ENCODE peak calls at places on chromosomes 2 and 18, in nine cellular contexts. C is CD8-positive, alpha-beta T cell; N is H54; K is activated gamma-delta T cell treated with Interleukin-2 at 50 U/mL for 16 hours; S is activated naive CD8-positive, alpha-beta T cell treated with anti-CD3 and anti-CD28 coated beads for 36 hours; A is A172; T is naive B cell; Q is mucosa of gallbladder; G is fibroblast of the conjunctiva. V is an unnamed sample.

GRCh38 chr2:223598994-223599645 is 3.0 kb downstream of the SCG2 start:
- DNase-seq in C (no peak), N (no peak), K (no peak), S (no peak), A (peak), T (no peak), Q (no peak), G (peak), V (no peak)

GRCh38 chr18:26470011-26470637 is 78.2 kb downstream of the KCTD1 start:
- DNase-seq in C (no peak), N (no peak), K (no peak), S (no peak), A (no peak), T (no peak), Q (no peak), G (no peak), V (no peak)

GRCh38 chr2:46364797-46365457 is 67.7 kb downstream of the EPAS1 start:
- DNase-seq in C (no peak), N (peak), K (no peak), S (no peak), A (peak), T (peak), Q (peak), G (peak), V (peak)

GRCh38 chr2:149065236-149065635 is 26.7 kb downstream of the LYPD6B start:
- DNase-seq in C (no peak), N (no peak), K (no peak), S (no peak), A (peak), T (no peak), Q (no peak), G (no peak), V (no peak)

GRCh38 chr2:62340981-62341624 is 145.2 kb downstream of the B3GNT2 start:
- DNase-seq in C (no peak), N (no peak), K (no peak), S (no peak), A (peak), T (no peak), Q (peak), G (no peak), V (peak)

GRCh38 chr2:232721882-232722281 is 24.8 kb downstream of the GIGYF2 start:
- DNase-seq in C (no peak), N (no peak), K (no peak), S (no peak), A (no peak), T (no peak), Q (no peak), G (no peak), V (no peak)

GRCh38 chr2:222693837-222694236 is 22.4 kb downstream of the MOGAT1 start:
- DNase-seq in C (no peak), N (no peak), K (no peak), S (no peak), A (no peak), T (no peak), Q (no peak), G (no peak), V (no peak)

GRCh38 chr2:106975641-106976040 is 89.7 kb upstream of the ST6GAL2 start:
- DNase-seq in C (no peak), N (no peak), K (no peak), S (no peak), A (no peak), T (no peak), Q (no peak), G (no peak), V (no peak)

GRCh38 chr18:13394794-13395193 is 176.2 kb downstream of the LDLRAD4 start:
- DNase-seq in C (no peak), N (no peak), K (no peak), S (no peak), A (no peak), T (no peak), Q (no peak), G (no peak), V (peak)

GRCh38 chr2:74759991-74760390 is 73.9 kb upstream of the HK2 start:
- DNase-seq in C (no peak), N (no peak), K (no peak), S (no peak), A (no peak), T (no peak), Q (no peak), G (no peak), V (no peak)

GRCh38 chr2:230713331-230714121 is 884 bp downstream of the CAB39 start:
- DNase-seq in C (peak), N (peak), K (peak), S (peak), A (peak), T (peak), Q (peak), G (no peak), V (no peak)

GRCh38 chr2:11669454-11670291 is at the start of gene NTSR2:
- DNase-seq in C (no peak), N (no peak), K (no peak), S (peak), A (no peak), T (peak), Q (peak), G (peak), V (peak)

GRCh38 chr2:239965318-239965717 is 59.8 kb downstream of the NDUFA10 start:
- DNase-seq in C (no peak), N (no peak), K (no peak), S (no peak), A (no peak), T (no peak), Q (no peak), G (no peak), V (no peak)

GRCh38 chr2:34320056-34320455 is 721.0 kb upstream of the FAM98A start:
- DNase-seq in C (no peak), N (no peak), K (no peak), S (no peak), A (no peak), T (no peak), Q (no peak), G (no peak), V (no peak)

GRCh38 chr2:8662239-8662879 is 19.5 kb upstream of the ID2 start:
- DNase-seq in C (no peak), N (peak), K (no peak), S (no peak), A (peak), T (no peak), Q (no peak), G (no peak), V (no peak)

GRCh38 chr2:190110131-190110530 is 47.6 kb upstream of the MSTN start:
- DNase-seq in C (no peak), N (peak), K (no peak), S (no peak), A (peak), T (no peak), Q (no peak), G (peak), V (no peak)

GRCh38 chr2:119408221-119408619 is 23.4 kb upstream of the TMEM37 start:
- DNase-seq in C (no peak), N (no peak), K (no peak), S (no peak), A (no peak), T (no peak), Q (peak), G (no peak), V (peak)

GRCh38 chr18:22108674-22109073 is 60.7 kb upstream of the GATA6 start:
- DNase-seq in C (no peak), N (peak), K (no peak), S (no peak), A (no peak), T (no peak), Q (no peak), G (no peak), V (peak)

GRCh38 chr2:136238552-136239346 is 120.8 kb upstream of the CXCR4 start:
- DNase-seq in C (peak), N (peak), K (peak), S (no peak), A (peak), T (peak), Q (no peak), G (no peak), V (no peak)

GRCh38 chr2:106116248-106116647 is 77.9 kb downstream of the UXS1 start:
- DNase-seq in C (no peak), N (no peak), K (no peak), S (no peak), A (no peak), T (no peak), Q (no peak), G (no peak), V (no peak)

GRCh38 chr2:45843136-45843535 is 191.7 kb downstream of the PRKCE start:
- DNase-seq in C (no peak), N (no peak), K (no peak), S (no peak), A (no peak), T (peak), Q (no peak), G (no peak), V (no peak)

GRCh38 chr2:200302940-200303727 is 3.4 kb upstream of the SPATS2L start:
- DNase-seq in C (no peak), N (peak), K (no peak), S (no peak), A (peak), T (no peak), Q (no peak), G (no peak), V (no peak)

GRCh38 chr18:69267895-69268294 is 132.8 kb upstream of the DOK6 start:
- DNase-seq in C (no peak), N (no peak), K (no peak), S (no peak), A (no peak), T (no peak), Q (no peak), G (no peak), V (no peak)

GRCh38 chr2:55490554-55490953 is 29.0 kb upstream of the CFAP36 start:
- DNase-seq in C (no peak), N (no peak), K (no peak), S (no peak), A (peak), T (no peak), Q (peak), G (peak), V (peak)

GRCh38 chr2:241882090-241882625 is 12.6 kb downstream of the RTP5 start:
- DNase-seq in C (peak), N (no peak), K (no peak), S (peak), A (no peak), T (peak), Q (peak), G (no peak), V (no peak)

GRCh38 chr2:221844187-221844586 is 272.1 kb upstream of the EPHA4 start:
- DNase-seq in C (no peak), N (no peak), K (no peak), S (no peak), A (no peak), T (no peak), Q (no peak), G (no peak), V (no peak)

GRCh38 chr18:48590678-48591077 is 51.8 kb downstream of the CTIF start:
- DNase-seq in C (no peak), N (peak), K (no peak), S (no peak), A (peak), T (no peak), Q (no peak), G (peak), V (no peak)

GRCh38 chr2:15636972-15637785 is 45.5 kb downstream of the DDX1 start:
- DNase-seq in C (peak), N (peak), K (peak), S (peak), A (peak), T (peak), Q (peak), G (peak), V (peak)